ENCODE peak calls at places on chromosomes 1 and 21, in five cellular contexts. M is SK-N-SH, I is HCT116, O is Panc1, Y is H1. E is an unnamed sample.

GRCh38 chr1:33182452-33182851 is 609 bp upstream of the TRIM62 start:
- DNase-seq in O (no peak), M (peak), Y (no peak), I (no peak), E (no peak)

GRCh38 chr1:159989581-159989980 is 35.5 kb upstream of the SLAMF9 start:
- DNase-seq in Y (no peak), O (no peak), M (no peak), I (no peak), E (no peak)

GRCh38 chr21:41345934-41346685 is 15.7 kb upstream of the MX2 start:
- DNase-seq in M (no peak), O (no peak), Y (no peak), I (no peak), E (no peak)

GRCh38 chr1:206472454-206472853 is 2.2 kb downstream of the IKBKE start:
- DNase-seq in I (no peak), O (no peak), M (peak), Y (no peak), E (no peak)

GRCh38 chr1:201463071-201463552 is 5.9 kb downstream of the PHLDA3 start:
- DNase-seq in Y (no peak), M (peak), I (no peak), O (no peak), E (peak)

GRCh38 chr21:42250422-42251403 is 31.8 kb downstream of the ABCG1 start:
- DNase-seq in Y (no peak), O (no peak), M (no peak), I (no peak), E (no peak)

GRCh38 chr1:27016376-27016775 is 3.7 kb upstream of the TENT5B start:
- DNase-seq in O (no peak), I (no peak), M (no peak), Y (no peak), E (no peak)

GRCh38 chr1:55064861-55065263 is 25.5 kb downstream of the PCSK9 start:
- DNase-seq in I (no peak), M (no peak), O (peak), Y (no peak), E (no peak)

GRCh38 chr1:175512637-175513412 is 230.6 kb downstream of the TNR start:
- DNase-seq in Y (no peak), O (no peak), M (no peak), I (no peak), E (no peak)

GRCh38 chr1:155241069-155241679 is 14.1 kb downstream of the ENTREP3 start:
- DNase-seq in I (peak), M (peak), Y (no peak), O (no peak), E (peak)

GRCh38 chr1:228039504-228039903 is 32.7 kb downstream of the WNT3A start:
- DNase-seq in O (no peak), M (no peak), Y (no peak), I (no peak), E (no peak)

GRCh38 chr1:155017946-155018316 is 15.3 kb downstream of the ZBTB7B start:
- DNase-seq in M (no peak), Y (no peak), O (no peak), I (no peak), E (no peak)

GRCh38 chr1:212951058-212951923 is 950 bp downstream of the VASH2 start:
- DNase-seq in M (peak), Y (no peak), O (no peak), I (no peak), E (no peak)

GRCh38 chr1:170407601-170408000 is 124.4 kb upstream of the GORAB start:
- DNase-seq in I (no peak), O (no peak), M (no peak), Y (no peak), E (no peak)

GRCh38 chr1:110674337-110675059 is at the start of gene KCNA3:
- DNase-seq in O (no peak), M (peak), Y (no peak), I (no peak), E (no peak)

GRCh38 chr21:46077674-46078101 is 20.2 kb upstream of the COL6A2 start:
- DNase-seq in O (no peak), M (no peak), I (no peak), Y (no peak), E (no peak)

GRCh38 chr1:156124557-156125483 is 10.3 kb downstream of the LMNA start:
- DNase-seq in O (no peak), I (no peak), Y (no peak), M (no peak), E (no peak)

GRCh38 chr1:217026506-217026905 is 303.3 kb upstream of the ESRRG start:
- DNase-seq in M (no peak), Y (no peak), O (no peak), I (no peak), E (no peak)

GRCh38 chr1:172778461-172779455 is 119.9 kb downstream of the FASLG start:
- DNase-seq in M (peak), O (no peak), Y (no peak), I (no peak), E (no peak)

GRCh38 chr1:225691861-225692516 is 39.1 kb upstream of the ENAH start:
- DNase-seq in I (no peak), M (no peak), O (no peak), Y (no peak), E (no peak)

GRCh38 chr1:39576016-39576657 is 453 bp downstream of the PABPC4 start:
- DNase-seq in I (no peak), O (no peak), Y (no peak), M (peak), E (peak)

GRCh38 chr1:5993553-5994510 is 1.6 kb upstream of the NPHP4 start:
- DNase-seq in Y (no peak), I (no peak), M (no peak), O (no peak), E (peak)

GRCh38 chr1:111576547-111576946 is 43.0 kb upstream of the RAP1A start:
- DNase-seq in Y (no peak), M (no peak), O (no peak), I (no peak), E (no peak)

GRCh38 chr1:20080441-20081330 is 10.7 kb downstream of the PLA2G5 start:
- DNase-seq in Y (no peak), O (no peak), M (no peak), I (no peak), E (no peak)

GRCh38 chr1:78079580-78079979 is 33.8 kb downstream of the GIPC2 start:
- DNase-seq in M (no peak), Y (no peak), O (no peak), I (no peak), E (no peak)

GRCh38 chr1:234607091-234608025 is 2.6 kb downstream of the IRF2BP2 start:
- DNase-seq in M (no peak), Y (no peak), I (no peak), O (no peak), E (peak)

GRCh38 chr21:26783801-26784200 is 61.4 kb downstream of the ADAMTS1 start:
- DNase-seq in O (no peak), I (no peak), M (no peak), Y (no peak), E (no peak)

GRCh38 chr1:230728710-230729392 is 14.9 kb upstream of the AGT start:
- DNase-seq in O (no peak), M (no peak), Y (no peak), I (no peak), E (no peak)

DNA sequence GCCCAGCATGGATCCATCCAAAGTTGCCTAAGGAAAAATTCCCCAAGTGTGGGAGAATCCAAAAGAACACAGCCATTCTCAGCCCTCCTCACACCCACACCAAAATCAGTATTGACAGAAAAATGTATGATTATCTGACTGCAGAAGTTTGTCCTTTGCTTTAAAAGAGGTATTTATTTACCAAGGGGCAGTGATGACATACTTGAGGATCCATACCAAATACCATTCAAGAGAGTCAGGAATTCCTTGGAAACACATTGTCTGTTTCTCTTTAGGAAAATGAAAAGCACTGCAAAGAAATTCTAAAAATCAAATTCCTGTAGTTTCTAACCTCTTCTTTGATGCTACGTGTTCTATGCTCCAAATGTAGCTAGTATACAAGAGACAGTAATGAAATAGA is 509.6 kb upstream of the CXADR start:
- DNase-seq in I (no peak), Y (no peak), O (no peak), M (no peak), E (no peak)
- TF ChIP-seq SIN3A in I (no peak), Y (no peak), O (no peak), M (no peak), E (no peak)

GRCh38 chr21:29436143-29436542 is 137.4 kb downstream of the BACH1 start:
- DNase-seq in M (no peak), O (no peak), I (no peak), Y (no peak), E (no peak)
- TF ChIP-seq SIN3A in M (no peak), O (no peak), I (no peak), Y (no peak), E (no peak)

GRCh38 chr1:4973341-4973740 is 318.9 kb downstream of the AJAP1 start:
- DNase-seq in I (no peak), O (no peak), Y (no peak), M (no peak), E (no peak)
- TF ChIP-seq SIN3A in I (no peak), O (no peak), Y (no peak), M (no peak), E (no peak)

DNA sequence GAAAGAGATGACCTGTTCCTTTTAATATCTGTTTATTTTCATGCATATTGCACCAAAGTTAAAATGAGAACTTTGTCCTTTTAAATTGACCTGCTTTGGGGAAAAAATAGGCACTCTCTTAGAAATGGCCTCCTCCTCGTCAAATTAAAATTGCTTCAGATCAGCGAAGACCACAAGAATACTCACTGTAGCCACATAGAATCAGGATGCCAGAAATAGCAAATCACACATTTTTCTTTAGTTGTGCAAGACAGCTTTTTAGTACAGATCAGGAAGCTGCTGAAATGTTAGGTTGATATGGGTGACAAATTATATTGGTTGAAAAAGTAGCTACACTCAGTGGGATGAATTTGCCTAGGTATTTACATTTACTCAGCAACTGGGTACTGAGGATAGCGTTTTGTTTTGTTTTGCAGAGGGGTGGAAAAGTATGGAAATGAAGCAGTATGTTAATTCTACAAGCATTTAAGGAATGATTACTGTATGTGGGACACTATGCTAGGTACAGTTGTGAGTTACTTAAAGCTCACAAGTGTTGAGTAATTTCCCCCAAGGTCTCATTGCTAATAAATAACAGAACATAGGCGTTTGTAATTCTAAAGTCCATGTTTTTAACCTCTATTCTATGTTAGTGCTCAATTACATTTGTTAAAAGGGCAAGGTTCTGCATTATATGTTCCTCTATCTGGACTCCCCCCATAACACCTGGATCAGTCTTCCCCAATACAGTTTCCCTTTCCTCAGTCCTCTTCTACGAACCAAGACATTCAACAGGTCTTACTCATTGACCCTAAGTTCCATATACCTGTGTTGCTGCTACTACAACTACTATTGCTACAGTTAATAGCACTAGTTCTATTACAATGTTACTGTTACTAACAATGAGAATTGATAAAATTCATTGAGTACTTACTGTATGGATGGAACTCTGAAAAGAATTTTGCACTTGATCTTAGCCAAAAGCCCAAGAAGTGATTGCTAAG is 99.4 kb upstream of the S1PR1 start:
- DNase-seq in M (no peak), I (no peak), O (no peak), Y (no peak), E (no peak)
- TF ChIP-seq SIN3A in M (no peak), I (no peak), O (no peak), Y (no peak), E (no peak)